ENCODE peak calls at places on chromosomes 6 and 20, in six cellular contexts. D, K, J, T, N and L are unnamed samples.

GRCh38 chr6:113825776-113826175 is 31.4 kb upstream of the MARCKS start:
- DNase-seq in D (no peak), T (no peak), N (peak), K (peak), J (peak), L (no peak)

GRCh38 chr6:137765044-137765443 is 102.0 kb upstream of the TNFAIP3 start:
- DNase-seq in J (no peak), T (no peak), D (no peak), K (no peak), N (no peak), L (no peak)

GRCh38 chr20:8018928-8019177 is 708 bp downstream of the TMX4 start:
- DNase-seq in K (no peak), D (no peak), T (peak), N (peak), J (no peak), L (no peak)

GRCh38 chr6:2582268-2582667 is 168.5 kb downstream of the MYLK4 start:
- DNase-seq in K (no peak), T (no peak), J (no peak), D (no peak), N (no peak), L (no peak)

GRCh38 chr20:63700199-63701050 is 4.0 kb downstream of the TNFRSF6B start:
- DNase-seq in J (no peak), D (no peak), T (no peak), N (no peak), K (no peak), L (no peak)

GRCh38 chr20:36116813-36117441 is 37.6 kb upstream of the EPB41L1 start:
- DNase-seq in J (peak), K (no peak), D (no peak), N (no peak), T (no peak), L (no peak)

GRCh38 chr6:168404560-168404959 is 36.4 kb upstream of the SMOC2 start:
- DNase-seq in K (no peak), T (no peak), J (no peak), D (no peak), N (no peak), L (no peak)

GRCh38 chr20:10573273-10573950 is 100.4 kb downstream of the JAG1 start:
- DNase-seq in N (no peak), T (no peak), J (no peak), D (no peak), K (no peak), L (no peak)

GRCh38 chr6:7906741-7907140 is 3.8 kb downstream of the TXNDC5 start:
- DNase-seq in D (no peak), T (no peak), J (no peak), K (no peak), N (no peak), L (no peak)

GRCh38 chr6:11702039-11702795 is 76.4 kb downstream of the ADTRP start:
- DNase-seq in K (no peak), J (peak), T (no peak), N (peak), D (no peak), L (no peak)

GRCh38 chr6:140427842-140428241 is 1053.4 kb upstream of the CITED2 start:
- DNase-seq in J (no peak), D (no peak), N (peak), T (peak), K (no peak), L (no peak)

GRCh38 chr6:48476257-48476656 is 365.3 kb upstream of the PTCHD4 start:
- DNase-seq in D (no peak), K (no peak), J (no peak), N (no peak), T (no peak), L (no peak)

GRCh38 chr20:57389695-57390603 is 1.2 kb upstream of the RBM38 start:
- DNase-seq in N (no peak), T (peak), K (peak), J (peak), D (peak), L (peak)

GRCh38 chr6:92682999-92683398 is 736.4 kb downstream of the EPHA7 start:
- DNase-seq in N (no peak), T (no peak), D (no peak), J (no peak), K (no peak), L (no peak)

GRCh38 chr6:157155838-157156237 is 167.5 kb downstream of the TMEM242 start:
- DNase-seq in K (no peak), N (no peak), J (no peak), T (no peak), D (no peak), L (no peak)

GRCh38 chr6:152566040-152566875 is 70.9 kb downstream of the SYNE1 start:
- DNase-seq in K (no peak), T (no peak), J (no peak), N (no peak), D (no peak), L (no peak)

GRCh38 chr6:137188855-137189254 is 15.4 kb upstream of the IL22RA2 start:
- DNase-seq in T (peak), N (no peak), D (no peak), K (no peak), J (peak), L (no peak)

GRCh38 chr6:15922510-15923307 is 206.2 kb upstream of the MYLIP start:
- DNase-seq in K (no peak), J (peak), D (no peak), N (peak), T (no peak), L (no peak)

GRCh38 chr6:125101656-125102055 is 51.9 kb upstream of the TPD52L1 start:
- DNase-seq in D (no peak), T (no peak), N (no peak), J (peak), K (no peak), L (no peak)

GRCh38 chr20:53647286-53647821 is 53.7 kb upstream of the ZNF217 start:
- DNase-seq in T (no peak), K (no peak), J (no peak), D (no peak), N (no peak), L (no peak)

GRCh38 chr6:29764422-29765196 is 41.4 kb downstream of the HLA-F start:
- DNase-seq in D (no peak), J (peak), T (no peak), K (no peak), N (no peak), L (no peak)

GRCh38 chr20:57460781-57461465 is 64.0 kb downstream of the CTCFL start:
- DNase-seq in K (no peak), J (no peak), N (no peak), T (no peak), D (no peak), L (no peak)

GRCh38 chr6:38806271-38806670 is 91.2 kb downstream of the DNAH8 start:
- DNase-seq in J (no peak), K (no peak), D (no peak), N (no peak), T (no peak), L (no peak)

GRCh38 chr6:42453649-42454427 is 2.1 kb upstream of the TRERF1 start:
- DNase-seq in D (no peak), T (no peak), J (peak), K (peak), N (no peak), L (no peak)